ENCODE peak calls at places on chromosomes 3 and 15, in five cellular contexts. V is NCI-H1105 treated with DMSO at 0.1 percent for 48 hours; P is CD8-positive, alpha-beta memory T cell; Q is Daoy; F is activated CD8-positive, alpha-beta memory T cell treated with anti-CD3 and anti-CD28 coated beads for 24 hours. L is an unnamed sample.

GRCh38 chr3:197748597-197749314 is 927 bp upstream of the FYTTD1 start:
- DNase-seq in V (no peak), P (no peak), Q (no peak), F (no peak), L (no peak)

GRCh38 chr3:113193298-113193697 is 18.1 kb upstream of the BOC start:
- DNase-seq in V (no peak), P (no peak), Q (no peak), F (no peak), L (no peak)

GRCh38 chr15:91704343-91704742 is 149.2 kb upstream of the SLCO3A1 start:
- DNase-seq in V (no peak), P (no peak), Q (peak; percentile 13), F (no peak), L (no peak)

GRCh38 chr3:188179006-188179966 is 25.3 kb downstream of the LPP start:
- DNase-seq in V (no peak), P (no peak), Q (no peak), F (peak; percentile 51), L (peak; percentile 77)

GRCh38 chr3:64295594-64295993 is 70.3 kb upstream of the PRICKLE2 start:
- DNase-seq in V (no peak), P (no peak), Q (peak; percentile 61), F (no peak), L (no peak)

GRCh38 chr3:26652157-26652556 is 29.6 kb downstream of the LRRC3B start:
- DNase-seq in V (no peak), P (no peak), Q (no peak), F (no peak), L (no peak)

GRCh38 chr3:146585156-146585555 is 20.0 kb downstream of the PLSCR5 start:
- DNase-seq in V (no peak), P (no peak), Q (no peak), F (no peak), L (no peak)

GRCh38 chr3:12611117-12611516 is 52.8 kb downstream of the RAF1 start:
- DNase-seq in V (no peak), P (no peak), Q (no peak), F (no peak), L (no peak)

GRCh38 chr15:79539426-79539825 is 107.3 kb downstream of the MINAR1 start:
- DNase-seq in V (no peak), P (no peak), Q (no peak), F (no peak), L (no peak)